ENCODE peak calls at places on chromosomes 4 and X, in nine cellular contexts. One of them, this sample, is unnamed.
A peak's percentile ranks its signal among the peaks of the same experiment; 100 is the strongest.

GRCh38 chr4:9906996-9907395 is 114.3 kb downstream of the SLC2A9 start:
- DNase-seq in iPS DF 6.9: no peak
- DNase-seq in fibroblast of lung: no peak
- DNase-seq in hepatocyte: no peak
- DNase-seq in mesendoderm: no peak
- DNase-seq in osteoblast: no peak
- DNase-seq in kidney epithelial cell: no peak
- DNase-seq in CD8-positive, alpha-beta T cell: no peak
- DNase-seq in astrocyte: no peak
- DNase-seq in this sample: no peak

GRCh38 chr4:38129452-38129830 is 169.2 kb downstream of the PTTG2 start:
- DNase-seq in fibroblast of lung: no peak
- DNase-seq in iPS DF 6.9: no peak
- DNase-seq in hepatocyte: no peak
- DNase-seq in CD8-positive, alpha-beta T cell: no peak
- DNase-seq in kidney epithelial cell: no peak
- DNase-seq in osteoblast: no peak
- DNase-seq in astrocyte: no peak
- DNase-seq in mesendoderm: no peak
- DNase-seq in this sample: no peak

GRCh38 chrX:77426811-77427210 is 20.4 kb upstream of the FGF16 start:
- DNase-seq in fibroblast of lung: peak; percentile 69
- DNase-seq in osteoblast: no peak
- DNase-seq in kidney epithelial cell: no peak
- DNase-seq in iPS DF 6.9: no peak
- DNase-seq in CD8-positive, alpha-beta T cell: no peak
- DNase-seq in mesendoderm: no peak
- DNase-seq in hepatocyte: no peak
- DNase-seq in astrocyte: peak; percentile 60
- DNase-seq in this sample: no peak

GRCh38 chr4:102665527-102665926 is 95.2 kb downstream of the MANBA start:
- DNase-seq in fibroblast of lung: peak; percentile 49
- DNase-seq in osteoblast: peak; percentile 78
- DNase-seq in mesendoderm: no peak
- DNase-seq in hepatocyte: no peak
- DNase-seq in iPS DF 6.9: no peak
- DNase-seq in astrocyte: peak; percentile 40
- DNase-seq in CD8-positive, alpha-beta T cell: no peak
- DNase-seq in kidney epithelial cell: no peak
- DNase-seq in this sample: no peak

GRCh38 chr4:8516061-8516573 is 64.1 kb upstream of the GPR78 start:
- DNase-seq in fibroblast of lung: no peak
- DNase-seq in kidney epithelial cell: no peak
- DNase-seq in iPS DF 6.9: no peak
- DNase-seq in hepatocyte: no peak
- DNase-seq in astrocyte: no peak
- DNase-seq in osteoblast: peak; percentile 43
- DNase-seq in CD8-positive, alpha-beta T cell: no peak
- DNase-seq in mesendoderm: no peak
- DNase-seq in this sample: no peak

GRCh38 chr4:15118281-15118680 is 116.0 kb downstream of the CPEB2 start:
- DNase-seq in iPS DF 6.9: no peak
- DNase-seq in fibroblast of lung: peak; percentile 48
- DNase-seq in osteoblast: no peak
- DNase-seq in CD8-positive, alpha-beta T cell: no peak
- DNase-seq in kidney epithelial cell: no peak
- DNase-seq in mesendoderm: no peak
- DNase-seq in hepatocyte: peak; percentile 12
- DNase-seq in astrocyte: peak; percentile 33
- DNase-seq in this sample: no peak

GRCh38 chr4:7547368-7548040 is 112.8 kb upstream of the PSAPL1 start:
- DNase-seq in CD8-positive, alpha-beta T cell: no peak
- DNase-seq in astrocyte: no peak
- DNase-seq in fibroblast of lung: no peak
- DNase-seq in mesendoderm: no peak
- DNase-seq in hepatocyte: no peak
- DNase-seq in osteoblast: no peak
- DNase-seq in kidney epithelial cell: no peak
- DNase-seq in iPS DF 6.9: no peak
- DNase-seq in this sample: no peak

GRCh38 chrX:65644621-65645287 is 22.7 kb upstream of the MSN start:
- DNase-seq in iPS DF 6.9: no peak
- DNase-seq in fibroblast of lung: peak; percentile 87
- DNase-seq in astrocyte: peak; percentile 81
- DNase-seq in kidney epithelial cell: no peak
- DNase-seq in hepatocyte: peak; percentile 47
- DNase-seq in mesendoderm: peak; percentile 53
- DNase-seq in CD8-positive, alpha-beta T cell: no peak
- DNase-seq in osteoblast: peak; percentile 85
- DNase-seq in this sample: no peak

GRCh38 chr4:574346-575161 is 1.5 kb downstream of the TMEM271 start:
- DNase-seq in hepatocyte: no peak
- DNase-seq in CD8-positive, alpha-beta T cell: no peak
- DNase-seq in kidney epithelial cell: no peak
- DNase-seq in fibroblast of lung: no peak
- DNase-seq in mesendoderm: no peak
- DNase-seq in osteoblast: peak; percentile 48
- DNase-seq in iPS DF 6.9: no peak
- DNase-seq in astrocyte: no peak
- DNase-seq in this sample: no peak

GRCh38 chr4:152102184-152103000 is 341.6 kb upstream of the GATB start:
- DNase-seq in fibroblast of lung: peak; percentile 83
- DNase-seq in iPS DF 6.9: no peak
- DNase-seq in astrocyte: peak; percentile 81
- DNase-seq in hepatocyte: no peak
- DNase-seq in mesendoderm: peak; percentile 66
- DNase-seq in kidney epithelial cell: no peak
- DNase-seq in CD8-positive, alpha-beta T cell: no peak
- DNase-seq in osteoblast: no peak
- DNase-seq in this sample: no peak

GRCh38 chr4:38857354-38858096 is 908 bp upstream of the TLR6 start:
- DNase-seq in mesendoderm: peak; percentile 66
- DNase-seq in hepatocyte: peak; percentile 46
- DNase-seq in fibroblast of lung: peak; percentile 93
- DNase-seq in astrocyte: peak; percentile 88
- DNase-seq in kidney epithelial cell: peak; percentile 83
- DNase-seq in CD8-positive, alpha-beta T cell: no peak
- DNase-seq in osteoblast: peak; percentile 92
- DNase-seq in iPS DF 6.9: no peak
- DNase-seq in this sample: no peak

GRCh38 chr4:183591301-183591700 is 67.7 kb downstream of the RWDD4 start:
- DNase-seq in fibroblast of lung: peak; percentile 88
- DNase-seq in mesendoderm: no peak
- DNase-seq in hepatocyte: no peak
- DNase-seq in osteoblast: no peak
- DNase-seq in iPS DF 6.9: no peak
- DNase-seq in CD8-positive, alpha-beta T cell: no peak
- DNase-seq in astrocyte: peak; percentile 84
- DNase-seq in kidney epithelial cell: no peak
- DNase-seq in this sample: no peak

GRCh38 chrX:129115935-129116334 is 407.4 kb downstream of the SMARCA1 start:
- DNase-seq in kidney epithelial cell: no peak
- DNase-seq in hepatocyte: no peak
- DNase-seq in osteoblast: no peak
- DNase-seq in mesendoderm: no peak
- DNase-seq in astrocyte: no peak
- DNase-seq in fibroblast of lung: peak; percentile 23
- DNase-seq in CD8-positive, alpha-beta T cell: no peak
- DNase-seq in iPS DF 6.9: no peak
- DNase-seq in this sample: no peak

GRCh38 chrX:49153467-49153866 is 9.1 kb upstream of the MAGIX start:
- DNase-seq in mesendoderm: no peak
- DNase-seq in fibroblast of lung: no peak
- DNase-seq in iPS DF 6.9: no peak
- DNase-seq in CD8-positive, alpha-beta T cell: no peak
- DNase-seq in astrocyte: no peak
- DNase-seq in hepatocyte: no peak
- DNase-seq in kidney epithelial cell: no peak
- DNase-seq in osteoblast: peak; percentile 67
- DNase-seq in this sample: no peak

GRCh38 chrX:139831689-139832456 is 101.0 kb downstream of the ATP11C start:
- DNase-seq in CD8-positive, alpha-beta T cell: no peak
- DNase-seq in hepatocyte: peak; percentile 17
- DNase-seq in iPS DF 6.9: no peak
- DNase-seq in astrocyte: peak; percentile 56
- DNase-seq in mesendoderm: peak; percentile 54
- DNase-seq in fibroblast of lung: peak; percentile 59
- DNase-seq in osteoblast: peak; percentile 53
- DNase-seq in kidney epithelial cell: no peak
- DNase-seq in this sample: no peak

GRCh38 chr4:10105421-10105820 is 11.2 kb downstream of the WDR1 start:
- DNase-seq in osteoblast: peak; percentile 80
- DNase-seq in hepatocyte: no peak
- DNase-seq in fibroblast of lung: no peak
- DNase-seq in mesendoderm: no peak
- DNase-seq in astrocyte: no peak
- DNase-seq in CD8-positive, alpha-beta T cell: no peak
- DNase-seq in iPS DF 6.9: no peak
- DNase-seq in kidney epithelial cell: no peak
- DNase-seq in this sample: no peak

GRCh38 chr4:54547299-54548097 is 110.3 kb upstream of the KIT start:
- DNase-seq in kidney epithelial cell: no peak
- DNase-seq in mesendoderm: no peak
- DNase-seq in hepatocyte: no peak
- DNase-seq in osteoblast: no peak
- DNase-seq in CD8-positive, alpha-beta T cell: no peak
- DNase-seq in astrocyte: no peak
- DNase-seq in iPS DF 6.9: no peak
- DNase-seq in fibroblast of lung: no peak
- DNase-seq in this sample: no peak

GRCh38 chr4:81429031-81429430 is 42.7 kb downstream of the RASGEF1B start:
- DNase-seq in fibroblast of lung: no peak
- DNase-seq in astrocyte: no peak
- DNase-seq in mesendoderm: no peak
- DNase-seq in hepatocyte: no peak
- DNase-seq in osteoblast: no peak
- DNase-seq in kidney epithelial cell: no peak
- DNase-seq in iPS DF 6.9: no peak
- DNase-seq in CD8-positive, alpha-beta T cell: no peak
- DNase-seq in this sample: no peak

DNA sequence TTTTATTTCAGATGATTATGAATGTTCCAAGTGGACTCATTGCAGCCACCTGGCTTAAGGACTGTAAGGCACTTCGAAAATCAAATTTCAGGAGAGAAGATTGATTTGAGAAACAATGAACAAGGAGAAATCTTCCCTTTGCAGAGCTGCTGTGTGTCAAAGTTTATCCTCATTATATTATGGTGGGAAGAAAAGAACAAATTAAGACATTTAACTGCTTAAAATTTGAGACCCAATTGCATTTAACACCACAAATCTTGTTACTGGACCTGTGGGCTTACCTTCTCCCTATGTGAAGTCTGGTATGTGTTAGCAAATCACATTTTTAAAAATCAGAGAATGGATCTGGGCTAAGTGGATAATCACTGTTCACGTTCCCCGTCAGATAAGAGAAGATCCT is 33.9 kb downstream of the PHOX2B start:
- DNase-seq in fibroblast of lung: no peak
- DNase-seq in osteoblast: no peak
- DNase-seq in iPS DF 6.9: no peak
- DNase-seq in kidney epithelial cell: no peak
- DNase-seq in mesendoderm: no peak
- DNase-seq in CD8-positive, alpha-beta T cell: no peak
- DNase-seq in hepatocyte: no peak
- DNase-seq in astrocyte: no peak
- DNase-seq in this sample: no peak
- H3K27me3 ChIP-seq in fibroblast of lung: no peaks in the 10 kb centered on the region
- H3K27me3 ChIP-seq in osteoblast: no peaks in the 10 kb centered on the region
- H3K27me3 ChIP-seq in iPS DF 6.9: no peaks in the 10 kb centered on the region
- H3K27me3 ChIP-seq in kidney epithelial cell: no peaks in the 10 kb centered on the region
- H3K27me3 ChIP-seq in mesendoderm: no peaks in the 10 kb centered on the region
- H3K27me3 ChIP-seq in CD8-positive, alpha-beta T cell: no peaks in the 10 kb centered on the region
- H3K27me3 ChIP-seq in hepatocyte: peaks cover 19% of the 10 kb centered on the region
- H3K27me3 ChIP-seq in astrocyte: no peaks in the 10 kb centered on the region
- H3K27me3 ChIP-seq in this sample: no peaks in the 10 kb centered on the region

GRCh38 chrX:153883163-153883843 is 2.7 kb downstream of the L1CAM start:
- DNase-seq in osteoblast: no peak
- DNase-seq in astrocyte: no peak
- DNase-seq in CD8-positive, alpha-beta T cell: no peak
- DNase-seq in mesendoderm: no peak
- DNase-seq in hepatocyte: no peak
- DNase-seq in iPS DF 6.9: no peak
- DNase-seq in kidney epithelial cell: no peak
- DNase-seq in fibroblast of lung: no peak
- DNase-seq in this sample: no peak

GRCh38 chrX:153886915-153887314 is 942 bp upstream of the L1CAM start:
- DNase-seq in CD8-positive, alpha-beta T cell: no peak
- DNase-seq in osteoblast: no peak
- DNase-seq in fibroblast of lung: no peak
- DNase-seq in mesendoderm: peak; percentile 92
- DNase-seq in hepatocyte: no peak
- DNase-seq in iPS DF 6.9: no peak
- DNase-seq in kidney epithelial cell: no peak
- DNase-seq in astrocyte: no peak
- DNase-seq in this sample: no peak

GRCh38 chrX:153884136-153885076 is 1.6 kb downstream of the L1CAM start:
- DNase-seq in fibroblast of lung: no peak
- DNase-seq in kidney epithelial cell: no peak
- DNase-seq in CD8-positive, alpha-beta T cell: no peak
- DNase-seq in mesendoderm: no peak
- DNase-seq in astrocyte: no peak
- DNase-seq in iPS DF 6.9: no peak
- DNase-seq in osteoblast: no peak
- DNase-seq in hepatocyte: no peak
- DNase-seq in this sample: peak; percentile 61

GRCh38 chrX:153885968-153886903 is at the start of gene L1CAM:
- DNase-seq in iPS DF 6.9: no peak
- DNase-seq in astrocyte: no peak
- DNase-seq in osteoblast: no peak
- DNase-seq in kidney epithelial cell: no peak
- DNase-seq in CD8-positive, alpha-beta T cell: no peak
- DNase-seq in fibroblast of lung: no peak
- DNase-seq in mesendoderm: peak; percentile 60
- DNase-seq in hepatocyte: no peak
- DNase-seq in this sample: no peak

GRCh38 chrX:153885208-153885787 is 675 bp downstream of the L1CAM start:
- DNase-seq in hepatocyte: no peak
- DNase-seq in CD8-positive, alpha-beta T cell: no peak
- DNase-seq in astrocyte: no peak
- DNase-seq in fibroblast of lung: no peak
- DNase-seq in kidney epithelial cell: no peak
- DNase-seq in mesendoderm: no peak
- DNase-seq in iPS DF 6.9: no peak
- DNase-seq in osteoblast: no peak
- DNase-seq in this sample: peak; percentile 57
- H3K27me3 ChIP-seq in hepatocyte: peaks cover 29% of the 10 kb centered on the region
- H3K27me3 ChIP-seq in CD8-positive, alpha-beta T cell: peaks cover 6% of the 10 kb centered on the region
- H3K27me3 ChIP-seq in astrocyte: peaks cover 12% of the 10 kb centered on the region
- H3K27me3 ChIP-seq in fibroblast of lung: peaks cover 31% of the 10 kb centered on the region
- H3K27me3 ChIP-seq in kidney epithelial cell: no peaks in the 10 kb centered on the region
- H3K27me3 ChIP-seq in mesendoderm: no peaks in the 10 kb centered on the region
- H3K27me3 ChIP-seq in iPS DF 6.9: no peaks in the 10 kb centered on the region
- H3K27me3 ChIP-seq in osteoblast: peaks cover 67% of the 10 kb centered on the region
- H3K27me3 ChIP-seq in this sample: peaks cover 27% of the 10 kb centered on the region

GRCh38 chr4:154441124-154441523 is 50.5 kb downstream of the DCHS2 start:
- DNase-seq in CD8-positive, alpha-beta T cell: no peak
- DNase-seq in osteoblast: no peak
- DNase-seq in astrocyte: no peak
- DNase-seq in mesendoderm: no peak
- DNase-seq in fibroblast of lung: no peak
- DNase-seq in kidney epithelial cell: no peak
- DNase-seq in hepatocyte: no peak
- DNase-seq in iPS DF 6.9: no peak
- DNase-seq in this sample: no peak
- H3K27me3 ChIP-seq in CD8-positive, alpha-beta T cell: no peaks in the 10 kb centered on the region
- H3K27me3 ChIP-seq in osteoblast: no peaks in the 10 kb centered on the region
- H3K27me3 ChIP-seq in astrocyte: no peaks in the 10 kb centered on the region
- H3K27me3 ChIP-seq in mesendoderm: no peaks in the 10 kb centered on the region
- H3K27me3 ChIP-seq in fibroblast of lung: no peaks in the 10 kb centered on the region
- H3K27me3 ChIP-seq in kidney epithelial cell: no peaks in the 10 kb centered on the region
- H3K27me3 ChIP-seq in hepatocyte: no peaks in the 10 kb centered on the region
- H3K27me3 ChIP-seq in iPS DF 6.9: no peaks in the 10 kb centered on the region
- H3K27me3 ChIP-seq in this sample: peaks cover 9% of the 10 kb centered on the region

GRCh38 chr4:13537011-13537831 is 7.1 kb downstream of the NKX3-2 start:
- DNase-seq in mesendoderm: no peak
- DNase-seq in astrocyte: no peak
- DNase-seq in fibroblast of lung: no peak
- DNase-seq in iPS DF 6.9: no peak
- DNase-seq in kidney epithelial cell: no peak
- DNase-seq in CD8-positive, alpha-beta T cell: no peak
- DNase-seq in osteoblast: no peak
- DNase-seq in hepatocyte: no peak
- DNase-seq in this sample: no peak
- H3K27me3 ChIP-seq in mesendoderm: peaks cover 94% of the 10 kb centered on the region
- H3K27me3 ChIP-seq in astrocyte: peaks cover 98% of the 10 kb centered on the region
- H3K27me3 ChIP-seq in fibroblast of lung: peaks cover 91% of the 10 kb centered on the region
- H3K27me3 ChIP-seq in iPS DF 6.9: peaks cover 99% of the 10 kb centered on the region
- H3K27me3 ChIP-seq in kidney epithelial cell: peaks cover 98% of the 10 kb centered on the region
- H3K27me3 ChIP-seq in CD8-positive, alpha-beta T cell: peaks cover 59% of the 10 kb centered on the region
- H3K27me3 ChIP-seq in osteoblast: peaks cover 28% of the 10 kb centered on the region
- H3K27me3 ChIP-seq in hepatocyte: peaks cover 98% of the 10 kb centered on the region
- H3K27me3 ChIP-seq in this sample: peaks cover 29% of the 10 kb centered on the region

This sample was measured in WERI-Rb-1.